ENCODE peak calls at places on chromosomes 6 and 20, in six cellular contexts. N, K, M, W, S and Y are unnamed samples.

GRCh38 chr6:7731289-7731688 is 5.4 kb downstream of the BMP6 start:
- DNase-seq in M (no peak), W (no peak), N (no peak), S (no peak), K (no peak), Y (no peak)

GRCh38 chr20:41005361-41005729 is 23.3 kb upstream of the TOP1 start:
- DNase-seq in W (no peak), M (no peak), N (no peak), K (peak; percentile 98), S (peak; percentile 94), Y (no peak)

GRCh38 chr20:8388146-8388545 is 256.1 kb downstream of the PLCB1 start:
- DNase-seq in M (no peak), K (peak; percentile 73), N (no peak), S (peak; percentile 78), W (no peak), Y (no peak)

GRCh38 chr6:1554241-1554880 is 55.4 kb upstream of the FOXC1 start:
- DNase-seq in W (no peak), M (no peak), S (peak; percentile 49), K (no peak), N (no peak), Y (no peak)

GRCh38 chr6:159777240-159777904 is 12.0 kb downstream of the TCP1 start:
- DNase-seq in N (no peak), S (no peak), M (peak; percentile 56), W (no peak), K (no peak), Y (no peak)

GRCh38 chr6:124968401-124968800 is 6.2 kb downstream of the RNF217 start:
- DNase-seq in M (no peak), W (no peak), K (peak; percentile 26), N (no peak), S (no peak), Y (no peak)

GRCh38 chr6:113050979-113051378 is 703.8 kb downstream of the RFPL4B start:
- DNase-seq in M (no peak), N (peak; percentile 5), W (peak; percentile 54), K (no peak), S (no peak), Y (peak; percentile 55)

GRCh38 chr20:12835999-12836398 is 172.8 kb upstream of the SPTLC3 start:
- DNase-seq in N (peak; percentile 17), W (no peak), K (no peak), M (no peak), S (no peak), Y (no peak)

GRCh38 chr6:85348643-85349042 is 101.2 kb upstream of the NT5E start:
- DNase-seq in M (no peak), K (no peak), N (no peak), W (no peak), S (no peak), Y (no peak)

GRCh38 chr20:2816583-2817340 is 598 bp downstream of the TMEM239 start:
- DNase-seq in K (peak; percentile 9), S (no peak), N (no peak), M (peak; percentile 88), W (peak; percentile 14), Y (peak; percentile 74)

GRCh38 chr6:90086517-90086916 is 192.2 kb downstream of the GJA10 start:
- DNase-seq in W (no peak), S (peak; percentile 36), M (no peak), N (no peak), K (peak; percentile 54), Y (no peak)

GRCh38 chr6:79868098-79868722 is 79.1 kb downstream of the ELOVL4 start:
- DNase-seq in M (peak; percentile 92), S (peak; percentile 78), N (no peak), K (peak; percentile 62), W (peak; percentile 68), Y (peak; percentile 38)

GRCh38 chr6:1388081-1388926 is 1.1 kb upstream of the FOXF2 start:
- DNase-seq in S (no peak), W (no peak), K (peak; percentile 53), M (no peak), N (no peak), Y (peak; percentile 56)

GRCh38 chr20:40551125-40551530 is 137.9 kb downstream of the MAFB start:
- DNase-seq in S (no peak), W (no peak), K (no peak), M (no peak), N (no peak), Y (no peak)

GRCh38 chr6:111818539-111819226 is 54.6 kb downstream of the FYN start:
- DNase-seq in M (no peak), K (peak; percentile 75), S (peak; percentile 43), N (no peak), W (no peak), Y (no peak)

GRCh38 chr6:11062715-11063114 is 18.6 kb upstream of the ELOVL2 start:
- DNase-seq in M (no peak), S (no peak), K (no peak), W (no peak), N (no peak), Y (no peak)

GRCh38 chr20:6559791-6560190 is 207.7 kb upstream of the BMP2 start:
- DNase-seq in K (peak; percentile 8), W (no peak), M (no peak), S (no peak), N (no peak), Y (no peak)

GRCh38 chr6:97524846-97525245 is 241.8 kb upstream of the MMS22L start:
- DNase-seq in W (no peak), S (peak; percentile 0), N (peak; percentile 72), M (no peak), K (no peak), Y (peak; percentile 85)

GRCh38 chr20:37656945-37657344 is 36.9 kb upstream of the CTNNBL1 start:
- DNase-seq in K (no peak), N (no peak), S (no peak), M (no peak), W (no peak), Y (no peak)

GRCh38 chr6:41670703-41671360 is 32.6 kb downstream of the MDFI start:
- DNase-seq in K (no peak), M (no peak), S (no peak), N (no peak), W (no peak), Y (no peak)

GRCh38 chr20:58372836-58373235 is 16.2 kb upstream of the VAPB start:
- DNase-seq in W (no peak), N (no peak), K (no peak), S (no peak), M (no peak), Y (peak; percentile 74)

GRCh38 chr20:58374906-58375760 is 13.9 kb upstream of the VAPB start:
- DNase-seq in K (peak; percentile 68), W (no peak), S (peak; percentile 50), M (no peak), N (peak; percentile 36), Y (peak; percentile 82)

GRCh38 chr20:58377017-58377416 is 12.0 kb upstream of the VAPB start:
- DNase-seq in S (no peak), M (no peak), N (no peak), K (no peak), W (no peak), Y (no peak)

GRCh38 chr20:58375796-58376195 is 13.2 kb upstream of the VAPB start:
- DNase-seq in W (no peak), S (no peak), M (no peak), K (no peak), N (no peak), Y (no peak)

GRCh38 chr20:58374027-58374850 is 14.8 kb upstream of the VAPB start:
- DNase-seq in S (no peak), M (no peak), K (no peak), W (no peak), N (no peak), Y (peak; percentile 57)
- H3K4me2 ChIP-seq in S (no peak overlapping the region), M (no peak overlapping the region), K (peak overlapping the region; percentile 52), W (no peak overlapping the region), N (peak overlapping the region; percentile 88), Y (peak overlapping the region; percentile 86)

DNA sequence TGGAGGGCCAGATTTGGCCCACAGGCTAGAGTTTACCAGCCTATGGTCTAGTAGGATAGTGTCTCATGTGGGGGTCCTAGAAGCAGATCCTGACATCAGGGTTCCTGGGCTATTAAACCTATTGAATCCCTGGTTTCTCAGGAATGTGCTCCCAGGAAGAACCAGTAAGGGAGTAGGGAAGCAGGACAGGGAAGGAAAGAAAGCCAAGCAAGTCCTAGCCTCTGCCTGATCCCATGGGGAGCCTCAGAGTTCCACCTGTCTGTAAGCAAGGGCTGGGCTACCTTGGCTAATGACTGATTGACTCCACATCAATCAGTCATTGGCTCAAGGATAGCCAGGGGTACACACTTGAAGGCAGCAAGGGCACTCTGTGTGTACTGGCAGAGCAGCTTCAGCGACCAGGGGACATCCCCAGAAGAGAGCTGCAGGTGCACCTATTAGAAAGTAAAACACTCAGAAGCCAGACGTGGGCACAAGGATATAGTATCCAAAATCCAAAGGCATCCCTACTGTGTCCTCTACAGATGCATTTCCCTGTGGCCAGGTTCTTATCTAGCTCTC is 309.5 kb downstream of the TSHZ2 start:
- DNase-seq in N (no peak), K (no peak), M (no peak), S (no peak), W (no peak), Y (peak; percentile 33)
- H3K4me2 ChIP-seq in N (peak overlapping the region; percentile 54), K (no peak overlapping the region), M (no peak overlapping the region), S (no peak overlapping the region), W (no peak overlapping the region), Y (peak overlapping the region; percentile 17)

DNA sequence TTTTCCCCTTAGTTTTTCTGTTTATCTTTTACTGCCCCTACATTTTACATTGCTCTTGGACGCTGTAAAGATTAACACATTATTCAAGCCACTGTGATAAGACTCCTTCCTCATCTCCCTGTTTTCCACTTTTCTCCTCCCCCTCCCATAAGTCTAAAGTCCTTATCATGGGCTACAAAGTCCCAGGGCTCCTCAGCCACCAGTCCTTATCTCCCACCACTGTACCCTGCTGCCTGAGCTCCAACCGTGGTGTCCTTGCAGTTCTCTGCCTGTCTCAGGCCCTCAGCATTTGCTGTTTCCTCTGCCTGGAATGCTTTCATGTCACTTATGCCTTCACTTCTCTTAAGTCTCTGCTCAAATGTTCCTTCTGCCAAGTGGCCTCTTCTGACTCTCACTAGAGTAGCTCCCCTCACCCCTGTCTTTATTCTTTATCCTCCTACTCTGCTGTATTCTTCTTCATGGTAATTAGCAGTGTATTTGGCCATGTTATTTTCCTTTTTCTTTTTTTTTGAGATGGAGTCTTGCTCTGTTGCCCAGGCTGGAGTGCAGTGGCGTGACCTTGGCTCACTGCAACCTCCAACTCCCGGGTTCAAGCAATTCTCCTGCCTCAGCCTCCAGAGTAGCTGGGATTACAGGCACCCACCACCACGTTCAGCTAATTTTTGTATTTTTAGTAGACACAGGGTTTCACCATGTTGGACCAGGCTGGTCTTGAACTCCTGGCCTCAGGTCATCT is 10.8 kb upstream of the LATS1 start:
- DNase-seq in M (no peak), S (no peak), N (no peak), W (no peak), K (no peak), Y (no peak)
- H3K4me2 ChIP-seq in M (no peak overlapping the region), S (no peak overlapping the region), N (no peak overlapping the region), W (no peak overlapping the region), K (no peak overlapping the region), Y (no peak overlapping the region)

DNA sequence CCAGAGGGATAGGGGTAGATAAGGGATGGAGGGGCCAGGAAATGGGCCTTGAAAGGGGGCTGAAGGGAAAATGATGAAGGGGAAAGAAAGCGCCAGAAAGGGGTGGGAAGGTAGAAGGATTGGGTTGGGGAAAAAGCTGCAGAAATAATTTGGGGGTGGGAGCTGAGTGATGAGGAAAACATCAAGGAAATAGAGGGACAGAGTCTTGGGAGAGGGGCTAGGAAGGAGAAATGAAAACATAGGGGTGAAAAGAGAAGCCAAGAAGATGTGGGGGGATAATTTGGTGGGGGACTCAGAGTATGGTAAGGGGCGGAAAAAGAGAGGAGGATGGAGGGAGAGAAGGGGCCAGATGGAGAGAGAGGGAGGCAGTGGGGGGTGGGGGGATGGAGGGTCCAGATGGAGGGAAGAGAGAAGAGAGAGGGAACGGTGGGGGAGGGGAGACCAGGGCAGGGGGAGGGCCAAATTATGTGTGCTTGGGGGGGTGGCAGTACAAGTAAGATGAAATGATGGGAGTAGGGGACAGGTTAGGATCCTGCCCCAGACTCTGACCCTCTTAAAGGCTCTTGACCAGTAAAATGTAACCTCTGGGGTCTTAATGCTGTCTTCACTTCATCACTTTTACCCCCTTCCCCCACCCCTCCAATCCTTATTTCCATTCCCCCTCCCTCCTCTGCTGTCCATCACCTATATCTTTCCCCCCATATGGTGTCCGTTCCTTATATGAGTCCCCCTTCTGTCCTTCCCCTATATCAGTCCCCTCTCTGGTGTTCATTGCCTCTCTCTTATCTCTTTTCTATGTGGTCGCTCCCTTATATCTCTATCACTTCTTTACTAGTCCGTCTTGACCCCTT is 853 bp downstream of the SYNGAP1 start:
- DNase-seq in S (no peak), W (no peak), M (peak; percentile 60), N (no peak), K (no peak), Y (no peak)
- H3K4me2 ChIP-seq in S (peak overlapping the region; percentile 61), W (no peak overlapping the region), M (peak overlapping the region; percentile 38), N (peak overlapping the region; percentile 89), K (peak overlapping the region; percentile 92), Y (peak overlapping the region; percentile 67)